ENCODE peak calls at places on chromosome 6, in four cellular contexts. R, I, A and G are unnamed samples.

GRCh38 chr6:91167846-91168245 is 581.0 kb upstream of the MAP3K7 start:
- DNase-seq in R (no peak), I (no peak), A (no peak), G (no peak)

GRCh38 chr6:110053395-110054240 is 75.5 kb downstream of the GPR6 start:
- DNase-seq in R (no peak), I (no peak), A (peak; percentile 62), G (no peak)

GRCh38 chr6:90144396-90144795 is 152.2 kb downstream of the BACH2 start:
- DNase-seq in R (no peak), I (no peak), A (no peak), G (no peak)

GRCh38 chr6:129672883-129673631 is 36.9 kb downstream of the ARHGAP18 start:
- DNase-seq in R (no peak), I (no peak), A (no peak), G (no peak)

GRCh38 chr6:56804996-56805395 is 149.9 kb upstream of the BEND6 start:
- DNase-seq in R (no peak), I (no peak), A (no peak), G (no peak)

GRCh38 chr6:13461805-13462204 is 25.6 kb downstream of the GFOD1 start:
- DNase-seq in R (no peak), I (no peak), A (no peak), G (no peak)

GRCh38 chr6:104226798-104227444 is 632.8 kb downstream of the HACE1 start:
- DNase-seq in R (no peak), I (no peak), A (peak; percentile 3), G (no peak)

GRCh38 chr6:150233797-150234399 is 91.1 kb downstream of the PPP1R14C start:
- DNase-seq in R (no peak), I (peak; percentile 38), A (no peak), G (no peak)

GRCh38 chr6:88367248-88367647 is 201.1 kb upstream of the CNR1 start:
- DNase-seq in R (no peak), I (no peak), A (no peak), G (no peak)

GRCh38 chr6:72305971-72306370 is 315.9 kb upstream of the KCNQ5 start:
- DNase-seq in R (no peak), I (no peak), A (no peak), G (no peak)

GRCh38 chr6:135995160-135995898 is 143.8 kb downstream of the PDE7B start:
- DNase-seq in R (no peak), I (no peak), A (no peak), G (no peak)

GRCh38 chr6:41589223-41589622 is 43.0 kb downstream of the FOXP4 start:
- DNase-seq in R (no peak), I (no peak), A (no peak), G (no peak)

GRCh38 chr6:82690283-82690682 is 326.7 kb downstream of the TPBG start:
- DNase-seq in R (no peak), I (no peak), A (no peak), G (no peak)

GRCh38 chr6:98946877-98947410 is 802 bp downstream of the FBXL4 start:
- DNase-seq in R (peak; percentile 1), I (no peak), A (no peak), G (peak; percentile 41)

GRCh38 chr6:15927531-15928230 is 201.2 kb upstream of the MYLIP start:
- DNase-seq in R (no peak), I (no peak), A (no peak), G (no peak)

GRCh38 chr6:30265166-30265565 is 52.0 kb upstream of the TRIM26 start:
- DNase-seq in R (no peak), I (no peak), A (no peak), G (no peak)

GRCh38 chr6:118750143-118750542 is 98.8 kb upstream of the CEP85L start:
- DNase-seq in R (no peak), I (no peak), A (no peak), G (no peak)

GRCh38 chr6:139398658-139399057 is 24.2 kb upstream of the CITED2 start:
- DNase-seq in R (no peak), I (no peak), A (no peak), G (no peak)

GRCh38 chr6:134669531-134669930 is 280.4 kb downstream of the ALDH8A1 start:
- DNase-seq in R (no peak), I (no peak), A (no peak), G (no peak)

GRCh38 chr6:44202332-44202971 is 14.3 kb upstream of the MYMX start:
- DNase-seq in R (no peak), I (no peak), A (no peak), G (no peak)

GRCh38 chr6:30915591-30915946 is 1.5 kb downstream of the VARS2 start:
- DNase-seq in R (no peak), I (no peak), A (peak; percentile 75), G (no peak)

GRCh38 chr6:46983007-46983411 is 59.1 kb downstream of the ADGRF1 start:
- DNase-seq in R (no peak), I (no peak), A (no peak), G (no peak)

GRCh38 chr6:145313041-145313855 is 422.1 kb downstream of the EPM2A start:
- DNase-seq in R (no peak), I (no peak), A (no peak), G (no peak)

GRCh38 chr6:33692078-33692759 is 19.3 kb downstream of the UQCC2 start:
- DNase-seq in R (no peak), I (no peak), A (peak; percentile 83), G (no peak)

GRCh38 chr6:90217621-90218496 is 78.8 kb downstream of the BACH2 start:
- DNase-seq in R (no peak), I (peak; percentile 52), A (peak; percentile 85), G (peak; percentile 77)

GRCh38 chr6:46888031-46888430 is 33.7 kb downstream of the ADGRF5 start:
- DNase-seq in R (no peak), I (no peak), A (no peak), G (no peak)

GRCh38 chr6:32847004-32847403 is 3.2 kb upstream of the PSMB8 start:
- DNase-seq in R (no peak), I (no peak), A (no peak), G (no peak)

GRCh38 chr6:9502991-9503761 is 911.7 kb downstream of the TFAP2A start:
- DNase-seq in R (no peak), I (no peak), A (no peak), G (no peak)

GRCh38 chr6:97697450-97697849 is 414.4 kb upstream of the MMS22L start:
- DNase-seq in R (no peak), I (no peak), A (no peak), G (no peak)

GRCh38 chr6:36858407-36858981 is 16.1 kb downstream of the PPIL1 start:
- DNase-seq in R (no peak), I (peak; percentile 61), A (no peak), G (no peak)